ENCODE peak calls at places on chromosomes 6 and 20, in eight cellular contexts. F, K, R, L, D, X, Q and B are unnamed samples.

GRCh38 chr6:153150767-153151440 is 19.8 kb upstream of the RGS17 start:
- DNase-seq in F (peak), K (no peak), R (no peak), L (no peak), D (no peak), X (no peak), Q (no peak), B (no peak)

GRCh38 chr6:132270745-132271414 is 130.4 kb downstream of the MOXD1 start:
- DNase-seq in F (peak), K (no peak), R (no peak), L (no peak), D (no peak), X (no peak), Q (no peak), B (no peak)

GRCh38 chr20:60046436-60046835 is 88.2 kb downstream of the CDH26 start:
- DNase-seq in F (no peak), K (no peak), R (no peak), L (no peak), D (no peak), X (no peak), Q (no peak), B (no peak)

GRCh38 chr20:25402583-25402982 is 4.9 kb upstream of the GINS1 start:
- DNase-seq in F (no peak), K (no peak), R (no peak), L (no peak), D (no peak), X (peak), Q (no peak), B (no peak)

GRCh38 chr6:14638932-14639875 is 521.6 kb downstream of the CD83 start:
- DNase-seq in F (peak), K (no peak), R (no peak), L (peak), D (no peak), X (no peak), Q (peak), B (no peak)

GRCh38 chr20:18857640-18858039 is 44.1 kb downstream of the SCP2D1 start:
- DNase-seq in F (no peak), K (no peak), R (no peak), L (no peak), D (no peak), X (no peak), Q (no peak), B (no peak)

GRCh38 chr20:16256981-16257380 is 316.3 kb downstream of the KIF16B start:
- DNase-seq in F (no peak), K (no peak), R (no peak), L (no peak), D (no peak), X (no peak), Q (no peak), B (no peak)

GRCh38 chr20:40110241-40110910 is 578.7 kb downstream of the MAFB start:
- DNase-seq in F (no peak), K (no peak), R (no peak), L (no peak), D (no peak), X (no peak), Q (no peak), B (no peak)

GRCh38 chr6:43506667-43507471 is 3.3 kb downstream of the LRRC73 start:
- DNase-seq in F (peak), K (peak), R (peak), L (peak), D (peak), X (peak), Q (peak), B (peak)

GRCh38 chr6:170212956-170213636 is 77.8 kb downstream of the DLL1 start:
- DNase-seq in F (no peak), K (no peak), R (peak), L (no peak), D (no peak), X (no peak), Q (no peak), B (no peak)

GRCh38 chr20:54345301-54345724 is 130.1 kb upstream of the DOK5 start:
- DNase-seq in F (peak), K (peak), R (no peak), L (no peak), D (peak), X (no peak), Q (no peak), B (no peak)

GRCh38 chr20:41479113-41479512 is 112.5 kb upstream of the EMILIN3 start:
- DNase-seq in F (no peak), K (no peak), R (no peak), L (no peak), D (no peak), X (no peak), Q (no peak), B (no peak)

GRCh38 chr20:63972312-63973159 is 2.8 kb upstream of the ZNF512B start:
- DNase-seq in F (peak), K (no peak), R (no peak), L (no peak), D (no peak), X (no peak), Q (no peak), B (no peak)

GRCh38 chr6:148342146-148343027 is at the start of gene SASH1:
- DNase-seq in F (peak), K (peak), R (peak), L (peak), D (peak), X (peak), Q (peak), B (no peak)

GRCh38 chr6:115728171-115728570 is 332.5 kb downstream of the FRK start:
- DNase-seq in F (no peak), K (no peak), R (no peak), L (no peak), D (no peak), X (no peak), Q (no peak), B (no peak)

GRCh38 chr6:142489722-142490610 is 188.2 kb downstream of the ADGRG6 start:
- DNase-seq in F (no peak), K (no peak), R (no peak), L (no peak), D (no peak), X (no peak), Q (no peak), B (no peak)

GRCh38 chr6:74128536-74128935 is 432.5 kb downstream of the CD109 start:
- DNase-seq in F (peak), K (no peak), R (no peak), L (no peak), D (no peak), X (no peak), Q (no peak), B (no peak)

GRCh38 chr6:132471787-132472186 is 41.1 kb downstream of the STX7 start:
- DNase-seq in F (no peak), K (no peak), R (no peak), L (no peak), D (no peak), X (no peak), Q (no peak), B (no peak)

GRCh38 chr6:2623348-2623747 is 127.4 kb downstream of the MYLK4 start:
- DNase-seq in F (no peak), K (no peak), R (no peak), L (no peak), D (no peak), X (no peak), Q (no peak), B (no peak)

GRCh38 chr6:159996087-159996622 is 27.3 kb downstream of the IGF2R start:
- DNase-seq in F (no peak), K (no peak), R (no peak), L (no peak), D (no peak), X (no peak), Q (no peak), B (no peak)

GRCh38 chr6:78577585-78577984 is 289.8 kb upstream of the IRAK1BP1 start:
- DNase-seq in F (no peak), K (no peak), R (no peak), L (no peak), D (no peak), X (no peak), Q (no peak), B (no peak)

GRCh38 chr6:107231243-107231642 is 115.9 kb upstream of the BEND3 start:
- DNase-seq in F (no peak), K (no peak), R (no peak), L (no peak), D (no peak), X (no peak), Q (no peak), B (no peak)

GRCh38 chr6:10838794-10839333 is 525 bp upstream of the MAK start:
- DNase-seq in F (no peak), K (no peak), R (no peak), L (peak), D (no peak), X (no peak), Q (peak), B (no peak)

GRCh38 chr6:137907170-137907569 is 40.1 kb downstream of the TNFAIP3 start:
- DNase-seq in F (no peak), K (no peak), R (no peak), L (no peak), D (no peak), X (no peak), Q (no peak), B (no peak)

GRCh38 chr6:169763881-169764280 is 12.5 kb downstream of the ERMARD start:
- DNase-seq in F (no peak), K (no peak), R (no peak), L (no peak), D (no peak), X (no peak), Q (no peak), B (no peak)

GRCh38 chr6:109060585-109060984 is 34.1 kb downstream of the SESN1 start:
- DNase-seq in F (peak), K (no peak), R (no peak), L (no peak), D (no peak), X (no peak), Q (no peak), B (no peak)

GRCh38 chr6:154478691-154479090 is 31.8 kb downstream of the CNKSR3 start:
- DNase-seq in F (peak), K (no peak), R (no peak), L (no peak), D (no peak), X (no peak), Q (no peak), B (no peak)

GRCh38 chr20:4491643-4492042 is 230.1 kb upstream of the PRND start:
- DNase-seq in F (no peak), K (no peak), R (no peak), L (no peak), D (no peak), X (no peak), Q (no peak), B (no peak)

GRCh38 chr20:23488470-23488869 is 2.4 kb upstream of the CST8 start:
- DNase-seq in F (no peak), K (no peak), R (no peak), L (no peak), D (no peak), X (no peak), Q (no peak), B (no peak)

GRCh38 chr20:33673411-33674293 is 576 bp downstream of the NECAB3 start:
- DNase-seq in F (no peak), K (no peak), R (no peak), L (no peak), D (no peak), X (no peak), Q (no peak), B (no peak)

GRCh38 chr6:135334169-135334568 is 153.1 kb downstream of the MYB start:
- DNase-seq in F (peak), K (no peak), R (no peak), L (no peak), D (no peak), X (no peak), Q (no peak), B (no peak)

GRCh38 chr6:125491860-125492617 is 190.3 kb upstream of the HDDC2 start:
- DNase-seq in F (no peak), K (no peak), R (no peak), L (no peak), D (no peak), X (no peak), Q (no peak), B (no peak)

GRCh38 chr20:19121463-19121862 is 91.0 kb upstream of the SLC24A3 start:
- DNase-seq in F (no peak), K (no peak), R (no peak), L (no peak), D (no peak), X (no peak), Q (no peak), B (no peak)

GRCh38 chr20:5831539-5832237 is 81.5 kb downstream of the SHLD1 start:
- DNase-seq in F (no peak), K (no peak), R (no peak), L (no peak), D (no peak), X (no peak), Q (no peak), B (no peak)

GRCh38 chr6:70180183-70180903 is 122.5 kb downstream of the COL9A1 start:
- DNase-seq in F (peak), K (no peak), R (no peak), L (no peak), D (no peak), X (no peak), Q (no peak), B (no peak)
- TF ChIP-seq CTCF in F (no peak), K (no peak), R (no peak), L (no peak), D (no peak), X (no peak), Q (no peak), B (no peak)

GRCh38 chr20:2671977-2672376 is 8.0 kb upstream of the IDH3B start:
- DNase-seq in F (no peak), K (no peak), R (peak), L (no peak), D (no peak), X (peak), Q (no peak), B (no peak)
- TF ChIP-seq CTCF in F (no peak), K (no peak), R (no peak), L (peak), D (peak), X (peak), Q (no peak), B (no peak)

DNA sequence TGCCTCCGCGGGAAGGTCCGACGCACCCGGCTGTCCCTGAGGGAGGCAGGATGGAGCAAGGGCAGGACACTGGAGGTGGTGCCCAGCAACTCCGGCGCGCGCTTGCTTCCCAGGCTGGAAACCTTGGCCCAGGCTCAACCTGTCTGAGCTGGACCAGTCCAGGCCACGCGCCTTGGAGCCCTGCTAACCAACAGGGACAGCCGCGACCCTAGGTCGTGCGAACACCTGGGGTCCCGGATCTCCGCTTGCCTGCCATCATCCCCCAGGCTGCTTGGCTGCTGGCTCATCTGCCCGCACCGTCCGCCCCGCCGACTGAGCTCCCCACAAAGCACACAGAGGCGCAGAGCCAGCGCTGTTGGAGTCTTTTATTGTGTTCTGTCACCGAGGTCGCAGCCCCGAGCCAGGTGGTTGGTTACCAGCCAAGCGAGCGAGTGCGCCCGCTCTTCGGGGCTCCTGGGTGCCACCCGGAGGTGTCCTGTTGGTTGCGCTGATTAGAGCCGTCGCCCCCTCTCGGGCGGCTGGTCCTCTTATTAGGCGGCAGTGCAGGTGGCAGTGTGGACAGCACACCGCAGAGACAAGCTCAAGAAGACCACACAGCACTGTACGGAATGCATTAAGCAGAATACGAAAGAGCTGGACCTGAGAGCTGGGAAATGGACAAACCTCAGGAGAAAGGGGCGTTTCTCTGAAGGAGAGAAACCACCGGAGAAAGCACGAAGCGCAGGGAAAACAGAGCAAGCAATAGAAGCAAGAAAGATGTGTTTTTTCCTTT is 3.8 kb downstream of the COL12A1 start:
- DNase-seq in F (no peak), K (peak), R (peak), L (peak), D (no peak), X (peak), Q (peak), B (no peak)
- TF ChIP-seq CTCF in F (no peak), K (no peak), R (no peak), L (no peak), D (peak), X (no peak), Q (no peak), B (no peak)

GRCh38 chr6:88722691-88723090 is 240.7 kb downstream of the RNGTT start:
- DNase-seq in F (no peak), K (no peak), R (no peak), L (no peak), D (no peak), X (no peak), Q (no peak), B (no peak)

GRCh38 chr6:88728756-88729155 is 234.7 kb downstream of the RNGTT start:
- DNase-seq in F (no peak), K (no peak), R (no peak), L (no peak), D (no peak), X (peak), Q (no peak), B (no peak)

GRCh38 chr6:88730602-88731001 is 232.8 kb downstream of the RNGTT start:
- DNase-seq in F (peak), K (no peak), R (no peak), L (no peak), D (no peak), X (peak), Q (no peak), B (no peak)

GRCh38 chr6:88725111-88725711 is 238.2 kb downstream of the RNGTT start:
- DNase-seq in F (no peak), K (no peak), R (peak), L (no peak), D (peak), X (peak), Q (peak), B (no peak)
- TF ChIP-seq CTCF in F (no peak), K (no peak), R (peak), L (no peak), D (peak), X (peak), Q (no peak), B (peak)

DNA sequence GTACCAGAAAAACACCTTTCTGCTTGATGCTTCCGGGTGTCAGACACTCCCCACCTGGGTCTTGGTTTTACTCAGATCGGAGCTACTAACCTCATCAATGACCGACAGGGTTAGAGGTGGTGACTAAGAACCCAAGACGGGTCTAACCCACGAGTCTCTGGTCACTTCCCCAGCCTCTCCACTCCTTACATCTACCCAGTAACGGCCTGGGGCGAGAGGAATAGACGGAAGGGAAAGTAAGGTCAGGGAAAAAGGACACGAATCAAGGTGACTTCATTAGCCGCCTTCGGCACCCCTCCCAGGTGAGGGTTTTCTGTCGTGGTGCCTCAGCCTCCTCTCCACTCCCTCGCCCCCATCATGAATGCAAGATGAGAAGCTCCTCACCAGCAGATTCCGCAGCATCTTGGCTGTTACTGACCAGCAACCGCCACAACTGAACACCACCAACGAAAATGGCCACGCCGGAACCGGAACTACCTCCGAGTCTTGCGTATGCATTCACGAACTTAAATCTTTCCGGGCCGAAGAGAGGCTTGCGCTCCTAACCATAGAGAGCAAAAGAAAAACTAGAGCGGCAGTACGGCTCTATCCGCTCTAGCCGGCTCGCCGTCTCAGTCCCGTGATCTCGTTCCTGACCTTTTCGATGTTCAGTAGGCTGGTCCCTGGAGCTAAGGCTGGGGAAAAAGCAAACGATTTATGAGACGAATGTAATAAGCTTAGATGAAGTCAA is at the start of gene COX7A2:
- DNase-seq in F (peak), K (peak), R (peak), L (peak), D (peak), X (peak), Q (peak), B (peak)
- TF ChIP-seq CTCF in F (no peak), K (no peak), R (no peak), L (no peak), D (no peak), X (no peak), Q (no peak), B (no peak)

DNA sequence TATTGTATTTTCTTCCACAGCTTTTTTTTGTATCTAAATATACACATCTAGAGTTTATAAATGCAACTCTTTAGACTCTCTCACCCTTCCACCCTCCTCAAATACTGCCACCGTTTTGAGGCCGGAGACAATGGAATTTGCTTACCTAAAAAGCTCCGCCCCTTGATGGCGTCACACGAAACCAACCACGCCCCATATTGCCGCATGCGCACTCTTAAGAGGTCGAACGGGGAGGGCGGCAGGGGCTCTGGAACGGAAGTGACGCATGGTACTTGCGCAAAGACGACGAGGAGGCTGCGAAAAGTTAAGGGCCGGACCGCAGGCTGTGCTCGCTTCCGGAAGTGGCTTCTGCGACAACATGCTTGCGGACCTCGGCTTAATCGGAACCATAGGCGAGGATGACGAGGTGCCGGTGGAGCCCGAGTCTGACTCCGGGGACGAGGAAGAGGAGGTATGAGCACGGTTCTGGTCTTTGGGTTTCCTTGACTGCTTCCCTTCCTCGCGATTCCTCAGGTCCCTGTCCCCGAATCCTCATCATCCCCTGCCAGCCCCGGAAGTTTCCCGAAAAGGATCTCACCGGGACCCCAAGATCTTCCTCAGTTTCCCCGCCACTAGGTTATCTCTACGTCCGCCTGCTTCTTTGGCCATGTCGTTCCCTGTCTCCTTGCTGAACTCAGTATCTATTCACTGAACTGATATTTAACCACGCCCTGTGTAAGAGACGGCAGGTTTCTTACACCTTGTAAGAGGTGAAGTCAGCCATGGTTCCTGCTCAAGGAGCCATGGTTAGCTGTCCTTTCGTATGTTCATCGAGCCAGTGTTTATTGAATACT is at the start of gene DDX27:
- DNase-seq in F (peak), K (peak), R (peak), L (peak), D (peak), X (peak), Q (peak), B (peak)
- TF ChIP-seq CTCF in F (no peak), K (no peak), R (no peak), L (no peak), D (no peak), X (no peak), Q (no peak), B (no peak)

GRCh38 chr6:70108230-70108629 is 194.7 kb downstream of the COL9A1 start:
- DNase-seq in F (peak), K (peak), R (peak), L (peak), D (no peak), X (no peak), Q (peak), B (no peak)
- TF ChIP-seq CTCF in F (peak), K (peak), R (peak), L (peak), D (peak), X (peak), Q (peak), B (no peak)